ENCODE peak calls at places on chromosome 21, in four cellular contexts. O is AG10803; M is choroid plexus epithelial cell; A is activated CD8-positive, alpha-beta memory T cell treated with anti-CD3 and anti-CD28 coated beads, Interleukin-2, amount 10 ng/mL, durations not matched to agents 7 days and 5 days. Y is an unnamed sample.

GRCh38 chr21:36635991-36636390 is 62.9 kb upstream of the SIM2 start:
- DNase-seq in A (no peak), M (peak), O (no peak), Y (no peak)

GRCh38 chr21:21045538-21045937 is 47.3 kb downstream of the NCAM2 start:
- DNase-seq in A (no peak), O (no peak), M (peak), Y (no peak)

GRCh38 chr21:27703806-27704205 is 736.9 kb upstream of the ADAMTS5 start:
- DNase-seq in O (peak), M (no peak), A (no peak), Y (no peak)

GRCh38 chr21:31426235-31426797 is 82.3 kb upstream of the TIAM1 start:
- DNase-seq in A (no peak), O (no peak), M (peak), Y (no peak)

GRCh38 chr21:45265721-45266517 is 21.8 kb downstream of the POFUT2 start:
- DNase-seq in O (no peak), M (no peak), A (peak), Y (no peak)

GRCh38 chr21:33844104-33844889 is 71.3 kb downstream of the ATP5PO start:
- DNase-seq in O (peak), M (no peak), A (no peak), Y (no peak)

GRCh38 chr21:34936299-34936698 is 112.8 kb downstream of the RUNX1 start:
- DNase-seq in A (no peak), M (peak), O (peak), Y (no peak)

GRCh38 chr21:45460611-45461368 is 55.8 kb downstream of the COL18A1 start:
- DNase-seq in M (peak), O (peak), A (no peak), Y (peak)

GRCh38 chr21:27448960-27449359 is 482.1 kb upstream of the ADAMTS5 start:
- DNase-seq in M (no peak), A (no peak), O (no peak), Y (no peak)

GRCh38 chr21:40923914-40924313 is 77.0 kb upstream of the DSCAM start:
- DNase-seq in M (no peak), O (no peak), A (no peak), Y (no peak)

GRCh38 chr21:25708467-25709065 is 26.1 kb downstream of the ATP5PF start:
- DNase-seq in M (peak), A (peak), O (peak), Y (no peak)

GRCh38 chr21:44337941-44338895 is 972 bp downstream of the CFAP410 start:
- DNase-seq in A (peak), M (peak), O (peak), Y (peak)

GRCh38 chr21:45913886-45914285 is 67.7 kb upstream of the COL6A1 start:
- DNase-seq in M (no peak), A (no peak), O (no peak), Y (no peak)

GRCh38 chr21:16378570-16378969 is 648.8 kb downstream of the USP25 start:
- DNase-seq in O (no peak), A (no peak), M (no peak), Y (no peak)

GRCh38 chr21:36839123-36839522 is 127.3 kb downstream of the HLCS start:
- DNase-seq in A (no peak), O (peak), M (peak), Y (no peak)

GRCh38 chr21:36738489-36739126 is 39.7 kb downstream of the SIM2 start:
- DNase-seq in A (no peak), O (no peak), M (no peak), Y (no peak)

GRCh38 chr21:44463716-44464115 is 8.4 kb downstream of the LRRC3 start:
- DNase-seq in M (no peak), O (no peak), A (no peak), Y (no peak)

GRCh38 chr21:31266241-31266640 is 77.8 kb downstream of the TIAM1 start:
- DNase-seq in O (no peak), M (no peak), A (no peak), Y (no peak)

GRCh38 chr21:25186278-25186677 is 421.0 kb downstream of the MRPL39 start:
- DNase-seq in A (no peak), M (no peak), O (no peak), Y (no peak)

GRCh38 chr21:37176716-37177115 is 90.4 kb downstream of the VPS26C start:
- DNase-seq in M (no peak), A (no peak), O (no peak), Y (no peak)

GRCh38 chr21:45471229-45472052 is 66.5 kb downstream of the COL18A1 start:
- DNase-seq in O (peak), M (peak), A (no peak), Y (peak)

GRCh38 chr21:37257967-37258877 is 8.9 kb downstream of the VPS26C start:
- DNase-seq in M (peak), O (peak), A (peak), Y (peak)

GRCh38 chr21:41821081-41821755 is 54.4 kb upstream of the RIPK4 start:
- DNase-seq in M (no peak), O (no peak), A (no peak), Y (no peak)

GRCh38 chr21:45410151-45410864 is 5.3 kb downstream of the COL18A1 start:
- DNase-seq in A (no peak), O (no peak), M (peak), Y (no peak)

GRCh38 chr21:45004059-45004422 is 64.2 kb downstream of the SLX9 start:
- DNase-seq in A (no peak), O (no peak), M (no peak), Y (no peak)

GRCh38 chr21:32612075-32612998 is at the start of gene CFAP298:
- DNase-seq in M (peak), A (peak), O (peak), Y (peak)

GRCh38 chr21:45392206-45392971 is 12.6 kb upstream of the COL18A1 start:
- DNase-seq in M (no peak), A (no peak), O (no peak), Y (no peak)

GRCh38 chr21:46154955-46155513 is 345 bp downstream of the FTCD start:
- DNase-seq in M (no peak), O (no peak), A (peak), Y (no peak)

GRCh38 chr21:43025636-43026180 is 49.9 kb downstream of the CBS start:
- DNase-seq in O (peak), A (no peak), M (peak), Y (peak)

Y was measured in NCI-H226.